ENCODE peak calls at places on chromosomes 5 and 9, in eight cellular contexts. One of them, this sample, is unnamed.

GRCh38 chr5:10731910-10732309 is 29.1 kb downstream of the DAP start:
- DNase-seq in A549: no peak
- DNase-seq in Peyer's patch: no peak
- DNase-seq in esophagus squamous epithelium: no peak
- DNase-seq in endothelial cell of umbilical vein: no peak
- DNase-seq in HCT116: no peak
- DNase-seq in lower leg skin: no peak
- DNase-seq in heart left ventricle: no peak
- DNase-seq in this sample: no peak

GRCh38 chr9:111301195-111301594 is 28.8 kb downstream of the OR2K2 start:
- DNase-seq in esophagus squamous epithelium: no peak
- DNase-seq in A549: peak; percentile 24
- DNase-seq in HCT116: no peak
- DNase-seq in endothelial cell of umbilical vein: no peak
- DNase-seq in lower leg skin: no peak
- DNase-seq in heart left ventricle: no peak
- DNase-seq in Peyer's patch: no peak
- DNase-seq in this sample: no peak

GRCh38 chr5:78615697-78616096 is 32.9 kb downstream of the LHFPL2 start:
- DNase-seq in endothelial cell of umbilical vein: no peak
- DNase-seq in A549: no peak
- DNase-seq in heart left ventricle: no peak
- DNase-seq in HCT116: peak; percentile 56
- DNase-seq in lower leg skin: no peak
- DNase-seq in esophagus squamous epithelium: no peak
- DNase-seq in Peyer's patch: no peak
- DNase-seq in this sample: no peak

GRCh38 chr5:4584982-4585381 is 555.1 kb upstream of the ADAMTS16 start:
- DNase-seq in heart left ventricle: no peak
- DNase-seq in esophagus squamous epithelium: no peak
- DNase-seq in endothelial cell of umbilical vein: no peak
- DNase-seq in A549: no peak
- DNase-seq in Peyer's patch: no peak
- DNase-seq in lower leg skin: peak; percentile 71
- DNase-seq in HCT116: no peak
- DNase-seq in this sample: no peak

GRCh38 chr9:80157561-80157983 is 585.8 kb downstream of the TLE4 start:
- DNase-seq in lower leg skin: no peak
- DNase-seq in heart left ventricle: no peak
- DNase-seq in HCT116: no peak
- DNase-seq in esophagus squamous epithelium: no peak
- DNase-seq in A549: no peak
- DNase-seq in Peyer's patch: no peak
- DNase-seq in endothelial cell of umbilical vein: peak; percentile 89
- DNase-seq in this sample: no peak

GRCh38 chr5:108003178-108003577 is 332.4 kb upstream of the EFNA5 start:
- DNase-seq in A549: no peak
- DNase-seq in heart left ventricle: no peak
- DNase-seq in HCT116: no peak
- DNase-seq in lower leg skin: no peak
- DNase-seq in endothelial cell of umbilical vein: peak; percentile 76
- DNase-seq in esophagus squamous epithelium: no peak
- DNase-seq in Peyer's patch: no peak
- DNase-seq in this sample: no peak

GRCh38 chr9:32581512-32582143 is 8.7 kb upstream of the NDUFB6 start:
- DNase-seq in esophagus squamous epithelium: no peak
- DNase-seq in endothelial cell of umbilical vein: peak; percentile 73
- DNase-seq in heart left ventricle: no peak
- DNase-seq in HCT116: peak; percentile 71
- DNase-seq in A549: peak; percentile 78
- DNase-seq in lower leg skin: no peak
- DNase-seq in Peyer's patch: no peak
- DNase-seq in this sample: no peak

GRCh38 chr5:81315336-81315735 is 13.9 kb downstream of the ZCCHC9 start:
- DNase-seq in A549: no peak
- DNase-seq in HCT116: no peak
- DNase-seq in Peyer's patch: no peak
- DNase-seq in lower leg skin: no peak
- DNase-seq in esophagus squamous epithelium: no peak
- DNase-seq in endothelial cell of umbilical vein: no peak
- DNase-seq in heart left ventricle: no peak
- DNase-seq in this sample: no peak

GRCh38 chr5:133642153-133642552 is 29.8 kb upstream of the FSTL4 start:
- DNase-seq in A549: no peak
- DNase-seq in heart left ventricle: no peak
- DNase-seq in endothelial cell of umbilical vein: no peak
- DNase-seq in Peyer's patch: no peak
- DNase-seq in esophagus squamous epithelium: no peak
- DNase-seq in HCT116: no peak
- DNase-seq in lower leg skin: no peak
- DNase-seq in this sample: no peak

GRCh38 chr5:133643365-133643764 is 31.0 kb upstream of the FSTL4 start:
- DNase-seq in HCT116: no peak
- DNase-seq in endothelial cell of umbilical vein: no peak
- DNase-seq in A549: no peak
- DNase-seq in Peyer's patch: no peak
- DNase-seq in esophagus squamous epithelium: no peak
- DNase-seq in heart left ventricle: no peak
- DNase-seq in lower leg skin: no peak
- DNase-seq in this sample: no peak

GRCh38 chr5:133644000-133644865 is 31.9 kb upstream of the FSTL4 start:
- DNase-seq in lower leg skin: no peak
- DNase-seq in esophagus squamous epithelium: no peak
- DNase-seq in A549: no peak
- DNase-seq in HCT116: no peak
- DNase-seq in heart left ventricle: no peak
- DNase-seq in endothelial cell of umbilical vein: no peak
- DNase-seq in Peyer's patch: no peak
- DNase-seq in this sample: no peak

GRCh38 chr5:133638436-133638835 is 26.1 kb upstream of the FSTL4 start:
- DNase-seq in lower leg skin: no peak
- DNase-seq in heart left ventricle: no peak
- DNase-seq in esophagus squamous epithelium: no peak
- DNase-seq in Peyer's patch: no peak
- DNase-seq in A549: no peak
- DNase-seq in endothelial cell of umbilical vein: no peak
- DNase-seq in HCT116: no peak
- DNase-seq in this sample: no peak

DNA sequence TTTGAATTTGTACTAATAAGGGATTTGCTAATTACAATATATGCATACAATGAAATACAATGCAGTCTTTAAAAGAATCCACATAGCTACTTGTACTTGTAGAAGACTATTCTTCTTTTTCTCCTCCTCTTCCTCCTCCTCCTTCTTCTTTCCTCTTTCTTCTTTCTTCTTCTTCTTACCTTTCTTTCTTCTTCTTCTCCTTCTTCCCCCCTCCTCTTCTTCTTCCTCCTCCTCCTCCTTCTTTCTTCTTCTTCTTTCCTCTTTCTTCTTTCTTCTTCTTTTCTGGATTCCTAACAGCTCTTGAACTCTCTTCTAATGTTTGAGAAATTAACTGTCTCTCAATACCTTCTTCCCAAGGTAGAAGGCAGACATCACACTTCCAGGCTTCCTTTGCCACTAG is 29.3 kb upstream of the FSTL4 start:
- DNase-seq in endothelial cell of umbilical vein: no peak
- DNase-seq in esophagus squamous epithelium: no peak
- DNase-seq in A549: no peak
- DNase-seq in lower leg skin: no peak
- DNase-seq in heart left ventricle: no peak
- DNase-seq in Peyer's patch: no peak
- DNase-seq in HCT116: no peak
- DNase-seq in this sample: no peak
- H3K4me3 ChIP-seq in endothelial cell of umbilical vein: no peak overlapping the region
- H3K4me3 ChIP-seq in esophagus squamous epithelium: no peak overlapping the region
- H3K4me3 ChIP-seq in A549: no peak overlapping the region
- H3K4me3 ChIP-seq in lower leg skin: no peak overlapping the region
- H3K4me3 ChIP-seq in heart left ventricle: no peak overlapping the region
- H3K4me3 ChIP-seq in Peyer's patch: no peak overlapping the region
- H3K4me3 ChIP-seq in HCT116: no peak overlapping the region
- H3K4me3 ChIP-seq in this sample: no peak overlapping the region

GRCh38 chr5:173321886-173322285 is 6.3 kb downstream of the STC2 start:
- DNase-seq in HCT116: no peak
- DNase-seq in esophagus squamous epithelium: no peak
- DNase-seq in A549: no peak
- DNase-seq in heart left ventricle: no peak
- DNase-seq in lower leg skin: no peak
- DNase-seq in Peyer's patch: no peak
- DNase-seq in endothelial cell of umbilical vein: no peak
- DNase-seq in this sample: no peak

GRCh38 chr5:173319610-173320100 is 8.6 kb downstream of the STC2 start:
- DNase-seq in endothelial cell of umbilical vein: no peak
- DNase-seq in lower leg skin: no peak
- DNase-seq in esophagus squamous epithelium: no peak
- DNase-seq in A549: no peak
- DNase-seq in heart left ventricle: no peak
- DNase-seq in HCT116: no peak
- DNase-seq in Peyer's patch: no peak
- DNase-seq in this sample: no peak

GRCh38 chr5:173318881-173319609 is 9.2 kb downstream of the STC2 start:
- DNase-seq in heart left ventricle: no peak
- DNase-seq in A549: no peak
- DNase-seq in Peyer's patch: no peak
- DNase-seq in HCT116: no peak
- DNase-seq in lower leg skin: no peak
- DNase-seq in esophagus squamous epithelium: no peak
- DNase-seq in endothelial cell of umbilical vein: no peak
- DNase-seq in this sample: no peak

GRCh38 chr5:173318338-173318737 is 9.9 kb downstream of the STC2 start:
- DNase-seq in HCT116: no peak
- DNase-seq in Peyer's patch: no peak
- DNase-seq in esophagus squamous epithelium: no peak
- DNase-seq in endothelial cell of umbilical vein: no peak
- DNase-seq in lower leg skin: no peak
- DNase-seq in heart left ventricle: no peak
- DNase-seq in A549: no peak
- DNase-seq in this sample: no peak

GRCh38 chr5:173320259-173320658 is 8.0 kb downstream of the STC2 start:
- DNase-seq in heart left ventricle: peak; percentile 81
- DNase-seq in esophagus squamous epithelium: no peak
- DNase-seq in HCT116: no peak
- DNase-seq in lower leg skin: no peak
- DNase-seq in Peyer's patch: no peak
- DNase-seq in A549: no peak
- DNase-seq in endothelial cell of umbilical vein: no peak
- DNase-seq in this sample: peak; percentile 84
- TF ChIP-seq CTCF in heart left ventricle: peak; percentile 22
- TF ChIP-seq CTCF in esophagus squamous epithelium: no peak
- TF ChIP-seq CTCF in HCT116: no peak
- TF ChIP-seq CTCF in lower leg skin: no peak
- TF ChIP-seq CTCF in Peyer's patch: no peak
- TF ChIP-seq CTCF in A549: no peak
- TF ChIP-seq CTCF in endothelial cell of umbilical vein: no peak
- TF ChIP-seq CTCF in this sample: no peak

GRCh38 chr5:95823738-95824609 is 1.4 kb upstream of the GLRX start:
- DNase-seq in A549: peak; percentile 91
- DNase-seq in endothelial cell of umbilical vein: peak; percentile 79
- DNase-seq in esophagus squamous epithelium: no peak
- DNase-seq in HCT116: peak; percentile 85
- DNase-seq in lower leg skin: peak; percentile 72
- DNase-seq in Peyer's patch: peak; percentile 72
- DNase-seq in heart left ventricle: peak; percentile 74
- DNase-seq in this sample: peak; percentile 92

GRCh38 chr5:95822038-95822407 is 503 bp downstream of the GLRX start:
- DNase-seq in endothelial cell of umbilical vein: peak; percentile 71
- DNase-seq in esophagus squamous epithelium: peak; percentile 7
- DNase-seq in A549: peak; percentile 38
- DNase-seq in Peyer's patch: peak; percentile 70
- DNase-seq in heart left ventricle: peak; percentile 78
- DNase-seq in HCT116: no peak
- DNase-seq in lower leg skin: no peak
- DNase-seq in this sample: peak; percentile 85

GRCh38 chr5:95821110-95822021 is 1.2 kb downstream of the GLRX start:
- DNase-seq in lower leg skin: no peak
- DNase-seq in endothelial cell of umbilical vein: no peak
- DNase-seq in A549: no peak
- DNase-seq in esophagus squamous epithelium: no peak
- DNase-seq in HCT116: no peak
- DNase-seq in Peyer's patch: no peak
- DNase-seq in heart left ventricle: no peak
- DNase-seq in this sample: no peak

GRCh38 chr5:95823241-95823737 is 763 bp upstream of the GLRX start:
- DNase-seq in lower leg skin: no peak
- DNase-seq in heart left ventricle: no peak
- DNase-seq in Peyer's patch: no peak
- DNase-seq in endothelial cell of umbilical vein: no peak
- DNase-seq in A549: no peak
- DNase-seq in esophagus squamous epithelium: no peak
- DNase-seq in HCT116: no peak
- DNase-seq in this sample: no peak

DNA sequence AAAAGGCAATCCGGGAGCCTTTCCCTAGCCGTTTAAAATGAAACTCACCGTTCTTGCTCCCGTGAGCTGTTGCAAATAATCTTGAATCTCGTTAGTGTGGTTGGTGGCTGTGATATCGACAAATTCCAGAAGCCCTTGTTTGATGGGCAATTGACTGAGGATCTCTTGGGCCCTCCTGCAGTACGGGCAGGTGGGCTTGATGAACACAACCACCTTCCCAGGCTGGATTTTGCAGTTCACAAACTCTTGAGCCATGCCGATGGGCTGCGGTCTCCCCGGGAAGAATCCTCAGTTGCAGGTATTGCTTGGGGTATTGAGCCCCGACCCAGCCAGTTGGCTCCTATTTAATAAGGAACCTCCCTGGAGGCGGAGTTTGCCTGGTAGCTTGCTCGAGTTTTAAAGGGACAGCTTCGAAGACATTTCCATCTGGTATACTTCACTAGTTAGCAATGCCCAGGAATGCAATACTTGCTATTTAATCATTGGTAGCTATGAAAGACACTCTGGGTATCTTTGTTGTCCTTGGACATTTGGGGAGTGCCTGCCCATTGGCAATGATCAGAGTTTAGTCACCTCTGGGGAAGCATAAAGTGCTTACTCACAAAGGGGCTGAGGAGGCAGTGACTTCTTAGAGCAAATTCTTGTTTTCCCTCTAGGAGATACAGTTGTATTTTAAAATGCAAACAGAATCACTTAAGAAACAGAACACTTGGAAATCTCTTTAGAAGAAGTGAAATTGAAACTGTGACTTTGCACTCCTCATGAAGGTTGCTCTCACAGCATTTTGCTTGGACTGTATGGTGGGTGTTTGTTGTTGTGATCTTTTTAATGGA is at the start of gene GLRX:
- DNase-seq in HCT116: peak; percentile 80
- DNase-seq in heart left ventricle: peak; percentile 75
- DNase-seq in Peyer's patch: peak; percentile 87
- DNase-seq in esophagus squamous epithelium: peak; percentile 33
- DNase-seq in endothelial cell of umbilical vein: peak; percentile 82
- DNase-seq in lower leg skin: peak; percentile 83
- DNase-seq in A549: peak; percentile 81
- DNase-seq in this sample: peak; percentile 89
- TF ChIP-seq POLR2A in HCT116: no peak
- TF ChIP-seq POLR2A in heart left ventricle: no peak
- TF ChIP-seq POLR2A in Peyer's patch: peak; percentile 94
- TF ChIP-seq POLR2A in esophagus squamous epithelium: no peak
- TF ChIP-seq POLR2A in endothelial cell of umbilical vein: peak; percentile 42
- TF ChIP-seq POLR2A in lower leg skin: no peak
- TF ChIP-seq POLR2A in A549: peak; percentile 78
- TF ChIP-seq POLR2A in this sample: peak; percentile 71

GRCh38 chr5:138177936-138178515 is 404 bp downstream of the BRD8 start:
- DNase-seq in endothelial cell of umbilical vein: peak; percentile 60
- DNase-seq in esophagus squamous epithelium: no peak
- DNase-seq in A549: peak; percentile 22
- DNase-seq in heart left ventricle: no peak
- DNase-seq in Peyer's patch: peak; percentile 33
- DNase-seq in HCT116: no peak
- DNase-seq in lower leg skin: peak; percentile 20
- DNase-seq in this sample: no peak

GRCh38 chr5:138179277-138179857 is 455 bp downstream of the KIF20A start:
- DNase-seq in A549: peak; percentile 6
- DNase-seq in Peyer's patch: no peak
- DNase-seq in HCT116: no peak
- DNase-seq in lower leg skin: no peak
- DNase-seq in esophagus squamous epithelium: no peak
- DNase-seq in endothelial cell of umbilical vein: no peak
- DNase-seq in heart left ventricle: no peak
- DNase-seq in this sample: no peak

GRCh38 chr5:138180841-138181240 is 1.9 kb downstream of the KIF20A start:
- DNase-seq in heart left ventricle: no peak
- DNase-seq in lower leg skin: no peak
- DNase-seq in endothelial cell of umbilical vein: no peak
- DNase-seq in A549: no peak
- DNase-seq in HCT116: no peak
- DNase-seq in esophagus squamous epithelium: no peak
- DNase-seq in Peyer's patch: no peak
- DNase-seq in this sample: no peak

GRCh38 chr5:138178516-138179276 is at the start of the genes BRD8 and KIF20A:
- DNase-seq in heart left ventricle: peak; percentile 94
- DNase-seq in Peyer's patch: peak; percentile 95
- DNase-seq in HCT116: peak; percentile 94
- DNase-seq in A549: peak; percentile 97
- DNase-seq in lower leg skin: peak; percentile 98
- DNase-seq in endothelial cell of umbilical vein: peak; percentile 98
- DNase-seq in esophagus squamous epithelium: peak; percentile 73
- DNase-seq in this sample: peak; percentile 98

DNA sequence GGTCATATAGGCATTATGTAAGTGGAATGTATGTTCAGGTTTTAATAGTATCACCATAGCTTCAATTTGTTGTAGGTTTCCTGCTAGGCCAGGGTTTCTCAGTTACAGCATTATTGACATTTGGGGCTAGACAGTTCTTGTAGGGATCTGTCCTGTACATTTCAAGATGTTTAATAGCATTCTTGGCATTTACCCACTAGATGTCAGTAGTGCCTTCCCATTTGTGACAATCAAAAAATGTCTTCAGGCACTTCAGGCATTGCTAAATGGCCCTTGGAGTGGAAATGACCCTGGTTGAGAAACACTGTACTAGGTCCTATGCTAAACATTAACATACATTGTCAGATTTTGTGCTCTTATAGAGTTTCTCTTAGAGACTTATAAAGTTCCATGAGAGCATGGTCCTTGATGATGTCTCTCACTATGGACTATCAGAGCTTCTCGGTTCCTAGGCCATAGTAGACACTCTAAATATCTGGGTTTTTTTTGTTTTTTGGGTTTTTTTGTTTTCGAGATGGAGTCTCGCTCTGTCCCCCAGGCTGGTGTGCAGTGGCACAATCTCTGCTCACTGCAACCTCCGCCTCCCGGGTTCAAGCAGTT is 1.4 kb downstream of the KIF20A start:
- DNase-seq in lower leg skin: no peak
- DNase-seq in esophagus squamous epithelium: no peak
- DNase-seq in A549: peak; percentile 81
- DNase-seq in HCT116: peak; percentile 52
- DNase-seq in Peyer's patch: no peak
- DNase-seq in heart left ventricle: no peak
- DNase-seq in endothelial cell of umbilical vein: peak; percentile 76
- DNase-seq in this sample: no peak
- H3K4me3 ChIP-seq in lower leg skin: no peak overlapping the region
- H3K4me3 ChIP-seq in esophagus squamous epithelium: no peak overlapping the region
- H3K4me3 ChIP-seq in A549: peak overlapping the region; percentile 80
- H3K4me3 ChIP-seq in HCT116: peak overlapping the region; percentile 99
- H3K4me3 ChIP-seq in Peyer's patch: no peak overlapping the region
- H3K4me3 ChIP-seq in heart left ventricle: no peak overlapping the region
- H3K4me3 ChIP-seq in endothelial cell of umbilical vein: peak overlapping the region; percentile 95
- H3K4me3 ChIP-seq in this sample: no peak overlapping the region